ENCODE peak calls at places on chromosome 1, in seven cellular contexts. L is activated CD4-positive, CD25-positive, alpha-beta regulatory T cell treated with anti-CD3 and anti-CD28 coated beads, Interleukin-2, amount 50 U/mL, for 16 hours; N is WTC11; X is HT1080; Q is T-helper 2 cell; O is endodermal cell; G is central memory CD8-positive, alpha-beta T cell. E is an unnamed sample.

GRCh38 chr1:57674803-57675202 is 250.9 kb upstream of the DAB1 start:
- DNase-seq in N (no peak), Q (no peak), G (no peak), L (no peak), O (no peak), X (peak; percentile 33), E (no peak)

GRCh38 chr1:221272940-221273339 is 393.7 kb downstream of the HLX start:
- DNase-seq in O (no peak), X (no peak), N (no peak), Q (no peak), L (no peak), G (no peak), E (no peak)

GRCh38 chr1:219784660-219785391 is 143.5 kb downstream of the SLC30A10 start:
- DNase-seq in X (peak; percentile 80), G (no peak), N (no peak), Q (no peak), L (no peak), O (no peak), E (no peak)

GRCh38 chr1:204286841-204287387 is 72.8 kb downstream of the PLEKHA6 start:
- DNase-seq in L (no peak), G (peak; percentile 30), N (no peak), X (no peak), Q (no peak), O (no peak), E (no peak)

GRCh38 chr1:41629136-41629535 is 144.7 kb upstream of the EDN2 start:
- DNase-seq in G (no peak), X (no peak), Q (no peak), O (peak; percentile 1), N (no peak), L (no peak), E (no peak)

GRCh38 chr1:201299968-201300367 is 16.7 kb downstream of the PKP1 start:
- DNase-seq in N (no peak), Q (no peak), L (no peak), O (no peak), G (no peak), X (peak; percentile 61), E (no peak)

GRCh38 chr1:92820551-92820950 is 11.3 kb upstream of the RPL5 start:
- DNase-seq in Q (no peak), O (no peak), L (no peak), G (no peak), N (no peak), X (no peak), E (no peak)

GRCh38 chr1:214552174-214552608 is 789 bp upstream of the PTPN14 start:
- DNase-seq in O (peak; percentile 93), G (no peak), Q (no peak), N (peak; percentile 77), X (peak; percentile 84), L (no peak), E (peak; percentile 87)

GRCh38 chr1:64536836-64537490 is 67.0 kb downstream of the CACHD1 start:
- DNase-seq in X (no peak), Q (no peak), G (no peak), N (no peak), O (no peak), L (no peak), E (no peak)

GRCh38 chr1:233320023-233320422 is 7.5 kb upstream of the MAP3K21 start:
- DNase-seq in G (no peak), O (no peak), L (no peak), Q (no peak), X (no peak), N (no peak), E (no peak)

GRCh38 chr1:1394116-1394515 is 5.0 kb downstream of the CCNL2 start:
- DNase-seq in G (no peak), O (no peak), Q (no peak), X (no peak), L (no peak), N (no peak), E (no peak)

GRCh38 chr1:114718661-114719423 is 2.3 kb upstream of the NRAS start:
- DNase-seq in X (peak; percentile 55), G (no peak), N (no peak), L (no peak), Q (no peak), O (no peak), E (no peak)

GRCh38 chr1:115641762-115642167 is at the start of gene VANGL1:
- DNase-seq in X (peak; percentile 58), L (no peak), N (peak; percentile 66), G (no peak), Q (no peak), O (peak; percentile 87), E (peak; percentile 66)

GRCh38 chr1:240765732-240766363 is 153.9 kb upstream of the GREM2 start:
- DNase-seq in O (no peak), G (no peak), N (no peak), Q (no peak), X (peak; percentile 66), L (no peak), E (no peak)

GRCh38 chr1:212401838-212402582 is 12.7 kb downstream of the PACC1 start:
- DNase-seq in G (no peak), Q (no peak), X (peak; percentile 25), L (no peak), N (no peak), O (peak; percentile 8), E (no peak)

GRCh38 chr1:121587777-121588176 is 403.0 kb downstream of the SRGAP2C start:
- DNase-seq in Q (no peak), L (no peak), G (no peak), X (peak; percentile 38), N (no peak), O (no peak), E (no peak)

GRCh38 chr1:99758073-99758511 is 8.3 kb downstream of the FRRS1 start:
- DNase-seq in N (no peak), L (no peak), O (no peak), X (no peak), G (no peak), Q (no peak), E (no peak)

GRCh38 chr1:66944330-66945274 is 19.8 kb downstream of the MIER1 start:
- DNase-seq in L (no peak), X (peak; percentile 88), O (no peak), N (no peak), Q (no peak), G (no peak), E (no peak)

GRCh38 chr1:229987953-229988352 is 79.1 kb upstream of the GALNT2 start:
- DNase-seq in G (no peak), Q (no peak), L (no peak), X (no peak), O (no peak), N (no peak), E (no peak)

GRCh38 chr1:150259758-150260669 is 2.4 kb downstream of the CA14 start:
- DNase-seq in X (peak; percentile 39), N (peak; percentile 79), G (no peak), Q (no peak), O (peak; percentile 92), L (no peak), E (peak; percentile 91)

GRCh38 chr1:51417496-51418383 is 87.4 kb upstream of the TTC39A start:
- DNase-seq in N (no peak), Q (no peak), O (no peak), L (no peak), X (no peak), G (no peak), E (no peak)